ENCODE peak calls at places on chromosomes 7 and 10, in nine cellular contexts. S is cardiac muscle cell; V is GM23338; L is mammary epithelial cell; E is naive thymus-derived CD4-positive, alpha-beta T cell; R is endodermal cell; Y is hepatocyte; Z is WERI-Rb-1; M is MM.1S. J is an unnamed sample. For H3K36me3, the result is how much of the 10 kb centered on the place peaks cover.

GRCh38 chr10:102796407-102797176 is 40.6 kb downstream of the CYP17A1 start:
- DNase-seq in S (no peak), V (no peak), L (no peak), E (peak), R (no peak), Y (peak), Z (no peak), M (peak), J (no peak)

GRCh38 chr10:121573541-121573941 is 24.7 kb downstream of the FGFR2 start:
- DNase-seq in S (no peak), V (no peak), L (peak), E (no peak), R (no peak), Y (no peak), Z (no peak), M (no peak), J (no peak)

GRCh38 chr7:28316489-28316888 is 95.8 kb upstream of the CREB5 start:
- DNase-seq in S (no peak), V (no peak), L (peak), E (no peak), R (no peak), Y (no peak), Z (no peak), M (no peak), J (no peak)

GRCh38 chr10:31320179-31320597 is 1.2 kb downstream of the ZEB1 start:
- DNase-seq in S (peak), V (peak), L (peak), E (peak), R (peak), Y (peak), Z (peak), M (peak), J (no peak)

GRCh38 chr7:127908430-127909258 is 122.6 kb downstream of the LRRC4 start:
- DNase-seq in S (no peak), V (no peak), L (no peak), E (no peak), R (no peak), Y (no peak), Z (no peak), M (no peak), J (no peak)

GRCh38 chr10:100827819-100828743 is 82.7 kb downstream of the PAX2 start:
- DNase-seq in S (peak), V (peak), L (peak), E (no peak), R (peak), Y (peak), Z (peak), M (peak), J (peak)

GRCh38 chr7:105675873-105676484 is 94.7 kb upstream of the EFCAB10 start:
- DNase-seq in S (peak), V (no peak), L (no peak), E (peak), R (no peak), Y (no peak), Z (no peak), M (no peak), J (no peak)

GRCh38 chr7:155803418-155804376 is 8.6 kb downstream of the SHH start:
- DNase-seq in S (no peak), V (peak), L (no peak), E (no peak), R (peak), Y (peak), Z (no peak), M (no peak), J (no peak)

GRCh38 chr7:22114440-22114981 is 168.8 kb upstream of the CDCA7L start:
- DNase-seq in S (no peak), V (no peak), L (no peak), E (no peak), R (peak), Y (no peak), Z (no peak), M (no peak), J (peak)

GRCh38 chr7:48938539-48938938 is 14.2 kb downstream of the CDC14C start:
- DNase-seq in S (no peak), V (no peak), L (peak), E (no peak), R (no peak), Y (no peak), Z (no peak), M (no peak), J (no peak)

GRCh38 chr10:28130267-28130666 is 131.4 kb upstream of the ODAD2 start:
- DNase-seq in S (no peak), V (no peak), L (peak), E (no peak), R (no peak), Y (no peak), Z (no peak), M (no peak), J (no peak)

GRCh38 chr10:12179616-12180015 is 16.1 kb downstream of the NUDT5 start:
- DNase-seq in S (no peak), V (no peak), L (no peak), E (no peak), R (no peak), Y (no peak), Z (no peak), M (no peak), J (no peak)

DNA sequence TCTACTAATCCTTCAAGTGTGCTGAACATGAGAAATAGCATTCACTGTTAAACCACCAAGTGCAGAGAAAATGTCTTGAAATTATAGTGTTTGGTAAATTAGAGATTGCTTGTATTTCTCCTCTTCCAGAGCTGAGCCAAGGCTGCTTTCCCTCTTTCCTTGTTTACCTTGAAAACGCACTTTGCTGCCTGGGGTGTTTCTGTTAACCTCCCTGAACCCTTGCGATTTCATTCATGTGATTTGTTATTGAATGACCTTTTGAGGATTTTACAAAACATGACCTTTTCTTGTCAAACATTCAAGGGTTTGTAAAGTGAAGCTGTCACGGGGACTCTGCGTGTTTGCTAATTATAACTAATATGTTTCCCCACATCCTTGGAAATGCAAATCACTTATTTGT is 169.4 kb downstream of the LRMDA start:
- DNase-seq in S (no peak), V (no peak), L (no peak), E (no peak), R (no peak), Y (no peak), Z (no peak), M (no peak), J (no peak)
- H3K36me3 ChIP-seq in S (under half), V (under half), L (under half), E (under half), R (under half), Y (under half), Z (under half), M (under half), J (under half)

GRCh38 chr10:93357680-93358079 is 124.5 kb downstream of the MYOF start:
- DNase-seq in S (peak), V (peak), L (peak), E (peak), R (peak), Y (peak), Z (peak), M (peak), J (peak)
- H3K36me3 ChIP-seq in S (under half), V (under half), L (half or more), E (under half), R (half or more), Y (under half), Z (under half), M (under half), J (under half)

DNA sequence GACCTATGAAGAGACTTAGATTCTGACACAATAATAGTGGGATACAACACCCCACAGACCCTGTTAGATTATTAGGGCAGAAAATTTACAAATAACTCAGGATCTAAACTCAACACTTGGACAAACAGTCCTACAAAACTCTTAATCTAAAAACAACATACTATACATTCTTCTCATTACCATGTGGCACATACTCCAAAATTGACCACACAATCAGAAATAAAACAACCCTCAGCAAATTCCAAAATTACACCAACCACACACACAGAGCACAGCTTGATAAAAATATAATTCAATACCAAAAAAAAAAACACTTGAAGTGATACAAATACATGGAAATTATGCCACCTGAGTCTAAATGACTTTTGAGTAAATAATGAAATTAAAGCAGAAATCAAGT is 7.8 kb downstream of the ZNF680 start:
- DNase-seq in S (no peak), V (no peak), L (no peak), E (no peak), R (no peak), Y (no peak), Z (no peak), M (no peak), J (no peak)
- H3K36me3 ChIP-seq in S (under half), V (under half), L (under half), E (under half), R (under half), Y (under half), Z (under half), M (under half), J (under half)

GRCh38 chr10:73819025-73819424 is 7.6 kb upstream of the NDST2 start:
- DNase-seq in S (no peak), V (no peak), L (no peak), E (no peak), R (no peak), Y (no peak), Z (no peak), M (no peak), J (no peak)

GRCh38 chr10:73818402-73818801 is 7.0 kb upstream of the NDST2 start:
- DNase-seq in S (no peak), V (peak), L (no peak), E (no peak), R (peak), Y (no peak), Z (no peak), M (no peak), J (no peak)

GRCh38 chr10:73816917-73817729 is 5.7 kb upstream of the NDST2 start:
- DNase-seq in S (no peak), V (no peak), L (no peak), E (no peak), R (peak), Y (no peak), Z (no peak), M (no peak), J (no peak)

GRCh38 chr10:73817826-73818225 is 6.4 kb upstream of the NDST2 start:
- DNase-seq in S (no peak), V (no peak), L (no peak), E (no peak), R (no peak), Y (no peak), Z (no peak), M (no peak), J (no peak)

GRCh38 chr10:73819513-73820093 is 8.2 kb upstream of the NDST2 start:
- DNase-seq in S (no peak), V (peak), L (no peak), E (no peak), R (peak), Y (no peak), Z (no peak), M (no peak), J (no peak)
- H3K36me3 ChIP-seq in S (under half), V (under half), L (under half), E (under half), R (under half), Y (under half), Z (under half), M (under half), J (under half)

J was measured in Caco-2.